ENCODE peak calls at places on chromosomes 6 and 20, in seven cellular contexts. Y is HCT116, K is SK-N-SH, T is WTC11, V is A549, F is endothelial cell of umbilical vein, X is H1. Q is an unnamed sample.

GRCh38 chr6:54083301-54083700 is 27.9 kb upstream of the MLIP start:
- DNase-seq in T (no peak), X (no peak), K (no peak), V (no peak), Y (no peak), F (no peak), Q (no peak)

GRCh38 chr20:48556956-48557355 is 270.8 kb downstream of the PREX1 start:
- DNase-seq in X (no peak), T (no peak), K (peak), F (no peak), Y (no peak), V (no peak), Q (no peak)

GRCh38 chr6:14676084-14676483 is 558.5 kb downstream of the CD83 start:
- DNase-seq in V (no peak), X (no peak), F (no peak), K (no peak), T (no peak), Y (no peak), Q (no peak)

GRCh38 chr6:138643210-138643609 is 130.4 kb upstream of the CCDC28A start:
- DNase-seq in V (no peak), F (no peak), T (no peak), Y (no peak), X (no peak), K (no peak), Q (no peak)

GRCh38 chr6:39666706-39667489 is 58.3 kb downstream of the KIF6 start:
- DNase-seq in Y (no peak), V (no peak), K (no peak), F (no peak), X (no peak), T (no peak), Q (no peak)

GRCh38 chr6:164408868-164409267 is 900.5 kb downstream of the C6orf118 start:
- DNase-seq in Y (no peak), V (no peak), F (no peak), X (no peak), K (no peak), T (no peak), Q (no peak)

GRCh38 chr20:45128066-45128465 is 3.8 kb upstream of the WFDC12 start:
- DNase-seq in X (no peak), Y (no peak), F (no peak), V (no peak), T (no peak), K (no peak), Q (no peak)

GRCh38 chr20:8640461-8640860 is 428.4 kb upstream of the PLCB4 start:
- DNase-seq in V (no peak), K (no peak), X (no peak), Y (no peak), F (no peak), T (no peak), Q (no peak)

GRCh38 chr6:145483191-145483996 is 251.9 kb downstream of the EPM2A start:
- DNase-seq in X (no peak), F (peak), K (no peak), T (no peak), Y (peak), V (peak), Q (no peak)

GRCh38 chr6:165889636-165890403 is 226.8 kb upstream of the PDE10A start:
- DNase-seq in T (peak), X (peak), Y (peak), K (peak), F (no peak), V (peak), Q (peak)

DNA sequence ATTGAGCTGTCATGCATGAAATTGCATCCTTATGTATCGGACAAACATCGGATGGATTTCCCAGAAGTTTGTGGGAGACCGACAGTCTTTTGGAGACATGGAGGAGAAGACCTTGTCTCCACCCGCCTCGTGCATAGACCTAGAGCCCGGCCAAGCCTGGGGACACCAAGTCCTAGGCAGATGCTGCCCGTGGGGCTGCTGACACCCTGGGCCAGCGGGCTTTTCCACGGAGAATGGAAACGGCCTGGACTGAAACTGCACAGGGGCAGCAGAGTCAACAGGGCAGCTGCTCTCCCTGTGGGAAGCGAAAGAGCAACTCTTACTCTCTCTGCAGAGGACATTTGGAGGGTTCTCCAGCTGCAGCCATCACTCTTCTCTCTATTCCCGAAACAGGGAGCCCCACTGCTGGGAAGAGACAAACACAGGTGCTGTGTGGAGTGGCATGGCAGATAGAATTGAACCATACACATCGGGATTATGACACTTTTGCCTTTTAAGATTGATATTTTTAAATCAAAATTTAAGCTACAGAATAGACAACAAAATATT is 401.2 kb downstream of the THBS2 start:
- DNase-seq in K (no peak), T (no peak), Y (no peak), X (no peak), F (no peak), V (no peak), Q (no peak)
- TF ChIP-seq MAX in K (no peak), T (no peak), Y (no peak), X (no peak), F (no peak), V (no peak), Q (no peak)

GRCh38 chr6:34362176-34362575 is 30.3 kb downstream of the NUDT3 start:
- DNase-seq in Y (no peak), K (no peak), V (no peak), T (no peak), X (no peak), F (no peak), Q (no peak)

GRCh38 chr6:34357937-34358336 is 34.5 kb downstream of the NUDT3 start:
- DNase-seq in Y (no peak), V (no peak), T (no peak), F (no peak), K (no peak), X (no peak), Q (no peak)

GRCh38 chr6:34360556-34360955 is 31.9 kb downstream of the NUDT3 start:
- DNase-seq in F (no peak), K (no peak), V (no peak), X (no peak), T (no peak), Y (no peak), Q (no peak)

GRCh38 chr6:34358389-34358906 is 34.0 kb downstream of the NUDT3 start:
- DNase-seq in T (no peak), K (peak), Y (no peak), F (peak), X (no peak), V (no peak), Q (no peak)

DNA sequence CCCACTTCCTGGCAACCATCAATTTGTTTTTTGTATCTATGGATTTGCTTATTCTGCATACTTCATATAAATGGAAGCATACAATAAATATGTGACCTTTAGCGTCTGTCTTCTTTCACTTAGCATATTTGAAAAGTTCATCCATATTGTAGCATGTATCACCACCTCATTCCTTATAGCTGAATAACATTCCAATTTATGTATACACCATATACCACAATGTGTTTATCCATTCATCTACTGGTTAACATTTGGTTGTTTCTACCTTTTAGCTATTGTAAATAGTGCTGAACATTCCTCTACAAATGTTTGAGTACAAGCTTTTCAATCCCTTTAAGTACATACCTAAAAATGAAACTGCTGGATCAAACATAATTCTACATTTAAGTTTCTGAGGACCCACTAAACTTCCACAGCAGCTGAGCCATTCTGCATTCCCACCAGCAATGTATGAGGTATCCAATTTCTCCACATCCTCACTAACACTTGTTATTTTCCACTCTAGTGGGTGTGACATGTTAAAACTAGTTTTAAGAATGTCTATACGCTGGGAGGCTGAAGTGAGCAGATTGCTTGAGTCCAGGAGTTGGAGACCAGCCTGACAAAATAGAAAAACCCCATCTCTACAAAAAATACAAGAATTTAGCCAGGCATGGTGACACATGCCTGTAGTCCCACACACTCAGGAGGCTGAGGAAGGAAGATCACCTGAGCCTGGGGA is 32.9 kb downstream of the NUDT3 start:
- DNase-seq in K (no peak), F (no peak), Y (no peak), X (no peak), T (no peak), V (no peak), Q (no peak)
- TF ChIP-seq MAX in K (no peak), F (no peak), Y (no peak), X (no peak), T (no peak), V (no peak), Q (no peak)

GRCh38 chr6:136593748-136594490 is 43.7 kb upstream of the MAP7 start:
- DNase-seq in F (peak), K (no peak), Y (peak), V (peak), T (no peak), X (no peak), Q (peak)
- TF ChIP-seq MAX in F (no peak), K (peak), Y (no peak), V (no peak), T (no peak), X (no peak), Q (peak)

DNA sequence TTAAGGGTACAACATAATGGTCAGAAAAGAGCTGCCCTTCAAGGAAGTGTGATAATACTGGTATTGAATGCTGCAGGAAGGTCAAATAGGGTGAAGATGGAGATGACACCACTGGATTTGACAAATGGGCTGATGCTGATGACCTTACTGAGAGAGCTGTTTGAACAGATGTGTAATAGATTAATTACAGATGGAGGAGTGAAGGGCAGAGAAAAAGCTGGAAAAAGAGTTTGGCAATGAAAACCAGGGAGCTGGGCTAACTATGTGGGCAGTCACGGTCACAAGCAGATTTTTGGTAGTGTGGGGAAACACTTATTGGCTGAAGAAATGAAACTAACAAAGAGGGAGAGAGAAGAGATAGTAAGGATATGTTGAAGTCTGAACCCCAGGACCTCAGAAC is 83.6 kb upstream of the ENPP5 start:
- DNase-seq in T (no peak), Y (no peak), K (no peak), X (no peak), F (no peak), V (no peak), Q (no peak)
- TF ChIP-seq MAX in T (no peak), Y (no peak), K (no peak), X (no peak), F (no peak), V (no peak), Q (no peak)

GRCh38 chr6:150143521-150144293 is 863 bp downstream of the PPP1R14C start:
- DNase-seq in X (peak), V (no peak), F (no peak), T (no peak), K (no peak), Y (no peak), Q (no peak)

GRCh38 chr6:150144294-150144868 is 1.5 kb downstream of the PPP1R14C start:
- DNase-seq in Y (no peak), X (no peak), K (no peak), T (no peak), F (no peak), V (no peak), Q (no peak)

GRCh38 chr6:150142657-150143501 is at the start of gene PPP1R14C:
- DNase-seq in K (peak), T (peak), X (peak), F (no peak), Y (no peak), V (no peak), Q (no peak)

GRCh38 chr6:150140236-150140969 is 2.4 kb upstream of the PPP1R14C start:
- DNase-seq in Y (no peak), X (no peak), V (no peak), F (no peak), K (no peak), T (no peak), Q (no peak)

DNA sequence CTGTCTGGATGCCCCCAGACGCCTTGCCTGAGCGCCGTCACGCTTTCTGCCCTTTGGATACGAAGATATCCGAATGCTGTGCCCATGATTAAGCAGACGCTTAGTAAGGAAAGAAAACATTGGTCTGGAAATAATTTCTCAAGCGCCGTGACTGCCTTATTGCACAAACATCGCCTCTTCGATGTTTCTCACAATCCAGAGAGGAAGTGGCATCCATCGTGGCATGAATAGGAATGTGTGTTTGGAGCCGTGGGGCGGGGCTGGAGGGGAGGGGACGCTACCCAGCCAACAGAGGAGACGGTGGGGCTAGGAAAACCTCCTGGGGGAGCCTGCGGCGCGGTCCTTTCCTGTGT is 564 bp upstream of the PPP1R14C start:
- DNase-seq in X (no peak), V (no peak), F (no peak), K (no peak), T (no peak), Y (no peak), Q (no peak)
- TF ChIP-seq MAX in X (no peak), V (no peak), F (no peak), K (no peak), T (no peak), Y (no peak), Q (no peak)

GRCh38 chr20:44051661-44052000 is 135.4 kb downstream of the JPH2 start:
- DNase-seq in T (no peak), Y (no peak), K (no peak), X (no peak), V (no peak), F (no peak), Q (no peak)

GRCh38 chr20:44054849-44055248 is 132.1 kb downstream of the JPH2 start:
- DNase-seq in X (no peak), F (no peak), T (no peak), Y (no peak), K (no peak), V (no peak), Q (no peak)

GRCh38 chr20:44054118-44054517 is 132.9 kb downstream of the JPH2 start:
- DNase-seq in V (no peak), Y (no peak), X (peak), T (no peak), F (no peak), K (no peak), Q (no peak)

GRCh38 chr20:44052166-44052565 is 134.8 kb downstream of the JPH2 start:
- DNase-seq in X (no peak), K (no peak), F (no peak), T (no peak), V (no peak), Y (no peak), Q (no peak)

DNA sequence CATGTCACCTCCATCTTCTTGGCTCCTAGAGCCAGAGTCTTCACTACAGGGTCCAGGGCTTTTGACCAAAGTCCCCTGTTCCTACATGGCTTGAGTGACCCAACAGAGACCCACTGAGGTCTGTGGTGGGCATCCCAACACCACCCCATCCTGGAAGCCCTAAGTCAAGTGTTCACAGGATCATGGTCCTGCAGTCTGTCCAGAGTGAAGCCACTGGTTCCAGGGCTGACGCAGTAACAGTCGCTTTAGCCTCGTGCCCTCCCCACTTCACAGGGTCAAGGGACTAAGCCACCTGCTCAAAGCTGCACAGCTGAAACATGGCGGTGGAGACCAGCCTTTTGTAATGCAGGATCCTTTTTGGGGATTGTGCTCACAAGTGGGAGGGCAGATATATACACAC is 133.9 kb downstream of the JPH2 start:
- DNase-seq in K (no peak), T (no peak), F (no peak), Y (no peak), V (no peak), X (no peak), Q (no peak)
- TF ChIP-seq MAX in K (no peak), T (no peak), F (no peak), Y (no peak), V (no peak), X (no peak), Q (no peak)

DNA sequence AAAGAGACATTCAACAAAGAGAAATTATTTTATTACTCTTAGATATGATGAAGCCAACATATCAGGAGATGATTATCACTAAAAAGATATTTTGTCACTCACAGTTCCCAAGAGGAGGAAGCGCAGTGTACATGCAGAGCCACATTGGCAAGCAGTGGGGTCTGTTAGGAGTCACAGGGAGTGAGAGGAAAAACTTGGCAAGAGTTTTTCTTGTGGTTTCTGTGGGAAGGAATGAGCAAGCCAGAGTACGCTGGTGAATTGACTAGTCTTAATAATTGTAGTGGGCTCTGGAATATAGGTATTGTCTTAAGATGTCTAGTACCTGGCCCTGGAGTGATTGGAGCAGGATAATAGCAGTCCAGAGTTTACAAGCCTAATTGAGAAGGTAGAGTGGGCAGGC is 1095.2 kb downstream of the GRIK2 start:
- DNase-seq in Y (no peak), T (no peak), X (no peak), V (no peak), K (no peak), F (no peak), Q (no peak)
- TF ChIP-seq MAX in Y (no peak), T (no peak), X (no peak), V (no peak), K (no peak), F (no peak), Q (no peak)